ENCODE peak calls at places on chromosomes 1 and 21, in ten cellular contexts. One of them, this sample, is unnamed.

GRCh38 chr1:217472915-217473314 is 158.0 kb downstream of the GPATCH2 start:
- DNase-seq in DMS153: no peak
- DNase-seq in T follicular helper cell: no peak
- DNase-seq in RCC 7860: no peak
- DNase-seq in stimulated activated naive CD4-positive, alpha-beta T cell treated with Interleukin-2 at 50 U/mL for 16 hours: no peak
- DNase-seq in AG08396: no peak
- DNase-seq in fibroblast of lung: peak; percentile 6
- DNase-seq in NCI-H1105: no peak
- DNase-seq in GM19239: no peak
- DNase-seq in naive thymus-derived CD8-positive, alpha-beta T cell: no peak
- DNase-seq in this sample: no peak

GRCh38 chr1:204976666-204977065 is 66.3 kb upstream of the CNTN2 start:
- DNase-seq in DMS153: no peak
- DNase-seq in T follicular helper cell: no peak
- DNase-seq in RCC 7860: no peak
- DNase-seq in stimulated activated naive CD4-positive, alpha-beta T cell treated with Interleukin-2 at 50 U/mL for 16 hours: no peak
- DNase-seq in AG08396: no peak
- DNase-seq in fibroblast of lung: no peak
- DNase-seq in NCI-H1105: no peak
- DNase-seq in GM19239: no peak
- DNase-seq in naive thymus-derived CD8-positive, alpha-beta T cell: no peak
- DNase-seq in this sample: no peak

GRCh38 chr1:164772635-164773034 is 213.7 kb downstream of the PBX1 start:
- DNase-seq in DMS153: peak; percentile 84
- DNase-seq in T follicular helper cell: no peak
- DNase-seq in RCC 7860: peak; percentile 95
- DNase-seq in stimulated activated naive CD4-positive, alpha-beta T cell treated with Interleukin-2 at 50 U/mL for 16 hours: no peak
- DNase-seq in AG08396: peak; percentile 74
- DNase-seq in fibroblast of lung: peak; percentile 99
- DNase-seq in NCI-H1105: no peak
- DNase-seq in GM19239: no peak
- DNase-seq in naive thymus-derived CD8-positive, alpha-beta T cell: no peak
- DNase-seq in this sample: no peak

GRCh38 chr1:104056786-104057185 is 307.1 kb downstream of the AMY1C start:
- DNase-seq in DMS153: no peak
- DNase-seq in T follicular helper cell: no peak
- DNase-seq in RCC 7860: no peak
- DNase-seq in stimulated activated naive CD4-positive, alpha-beta T cell treated with Interleukin-2 at 50 U/mL for 16 hours: no peak
- DNase-seq in AG08396: no peak
- DNase-seq in fibroblast of lung: no peak
- DNase-seq in NCI-H1105: no peak
- DNase-seq in GM19239: no peak
- DNase-seq in naive thymus-derived CD8-positive, alpha-beta T cell: no peak
- DNase-seq in this sample: no peak

GRCh38 chr1:28062806-28063205 is 25.6 kb downstream of the EYA3 start:
- DNase-seq in DMS153: no peak
- DNase-seq in T follicular helper cell: no peak
- DNase-seq in RCC 7860: no peak
- DNase-seq in stimulated activated naive CD4-positive, alpha-beta T cell treated with Interleukin-2 at 50 U/mL for 16 hours: peak; percentile 9
- DNase-seq in AG08396: no peak
- DNase-seq in fibroblast of lung: peak; percentile 30
- DNase-seq in NCI-H1105: no peak
- DNase-seq in GM19239: no peak
- DNase-seq in naive thymus-derived CD8-positive, alpha-beta T cell: no peak
- DNase-seq in this sample: no peak

GRCh38 chr1:64581786-64582185 is 111.9 kb downstream of the CACHD1 start:
- DNase-seq in DMS153: peak; percentile 11
- DNase-seq in T follicular helper cell: no peak
- DNase-seq in RCC 7860: no peak
- DNase-seq in stimulated activated naive CD4-positive, alpha-beta T cell treated with Interleukin-2 at 50 U/mL for 16 hours: no peak
- DNase-seq in AG08396: no peak
- DNase-seq in fibroblast of lung: no peak
- DNase-seq in NCI-H1105: no peak
- DNase-seq in GM19239: no peak
- DNase-seq in naive thymus-derived CD8-positive, alpha-beta T cell: no peak
- DNase-seq in this sample: no peak

GRCh38 chr1:155254228-155254713 is 1.0 kb downstream of the ENTREP3 start:
- DNase-seq in DMS153: no peak
- DNase-seq in T follicular helper cell: no peak
- DNase-seq in RCC 7860: no peak
- DNase-seq in stimulated activated naive CD4-positive, alpha-beta T cell treated with Interleukin-2 at 50 U/mL for 16 hours: no peak
- DNase-seq in AG08396: peak; percentile 32
- DNase-seq in fibroblast of lung: no peak
- DNase-seq in NCI-H1105: no peak
- DNase-seq in GM19239: no peak
- DNase-seq in naive thymus-derived CD8-positive, alpha-beta T cell: no peak
- DNase-seq in this sample: no peak

GRCh38 chr1:54017979-54018378 is at the start of gene LDLRAD1:
- DNase-seq in DMS153: peak; percentile 13
- DNase-seq in T follicular helper cell: no peak
- DNase-seq in RCC 7860: no peak
- DNase-seq in stimulated activated naive CD4-positive, alpha-beta T cell treated with Interleukin-2 at 50 U/mL for 16 hours: no peak
- DNase-seq in AG08396: no peak
- DNase-seq in fibroblast of lung: no peak
- DNase-seq in NCI-H1105: no peak
- DNase-seq in GM19239: no peak
- DNase-seq in naive thymus-derived CD8-positive, alpha-beta T cell: no peak
- DNase-seq in this sample: no peak

GRCh38 chr1:1272341-1273151 is 1.1 kb downstream of the UBE2J2 start:
- DNase-seq in DMS153: no peak
- DNase-seq in T follicular helper cell: no peak
- DNase-seq in RCC 7860: peak; percentile 31
- DNase-seq in stimulated activated naive CD4-positive, alpha-beta T cell treated with Interleukin-2 at 50 U/mL for 16 hours: no peak
- DNase-seq in AG08396: no peak
- DNase-seq in fibroblast of lung: peak; percentile 39
- DNase-seq in NCI-H1105: no peak
- DNase-seq in GM19239: no peak
- DNase-seq in naive thymus-derived CD8-positive, alpha-beta T cell: no peak
- DNase-seq in this sample: no peak

GRCh38 chr1:77282187-77282865 is 507 bp downstream of the AK5 start:
- DNase-seq in DMS153: no peak
- DNase-seq in T follicular helper cell: peak; percentile 8
- DNase-seq in RCC 7860: no peak
- DNase-seq in stimulated activated naive CD4-positive, alpha-beta T cell treated with Interleukin-2 at 50 U/mL for 16 hours: no peak
- DNase-seq in AG08396: peak; percentile 81
- DNase-seq in fibroblast of lung: peak; percentile 22
- DNase-seq in NCI-H1105: no peak
- DNase-seq in GM19239: no peak
- DNase-seq in naive thymus-derived CD8-positive, alpha-beta T cell: no peak
- DNase-seq in this sample: peak; percentile 23

GRCh38 chr21:45439901-45440461 is 35.0 kb downstream of the COL18A1 start:
- DNase-seq in DMS153: no peak
- DNase-seq in T follicular helper cell: no peak
- DNase-seq in RCC 7860: no peak
- DNase-seq in stimulated activated naive CD4-positive, alpha-beta T cell treated with Interleukin-2 at 50 U/mL for 16 hours: no peak
- DNase-seq in AG08396: no peak
- DNase-seq in fibroblast of lung: no peak
- DNase-seq in NCI-H1105: no peak
- DNase-seq in GM19239: no peak
- DNase-seq in naive thymus-derived CD8-positive, alpha-beta T cell: no peak
- DNase-seq in this sample: no peak

GRCh38 chr1:109529895-109530456 is 9.7 kb upstream of the GPR61 start:
- DNase-seq in DMS153: no peak
- DNase-seq in T follicular helper cell: no peak
- DNase-seq in RCC 7860: no peak
- DNase-seq in stimulated activated naive CD4-positive, alpha-beta T cell treated with Interleukin-2 at 50 U/mL for 16 hours: no peak
- DNase-seq in AG08396: no peak
- DNase-seq in fibroblast of lung: no peak
- DNase-seq in NCI-H1105: peak; percentile 39
- DNase-seq in GM19239: no peak
- DNase-seq in naive thymus-derived CD8-positive, alpha-beta T cell: no peak
- DNase-seq in this sample: no peak

GRCh38 chr21:29430030-29430429 is 131.3 kb downstream of the BACH1 start:
- DNase-seq in DMS153: no peak
- DNase-seq in T follicular helper cell: no peak
- DNase-seq in RCC 7860: no peak
- DNase-seq in stimulated activated naive CD4-positive, alpha-beta T cell treated with Interleukin-2 at 50 U/mL for 16 hours: no peak
- DNase-seq in AG08396: no peak
- DNase-seq in fibroblast of lung: no peak
- DNase-seq in NCI-H1105: no peak
- DNase-seq in GM19239: no peak
- DNase-seq in naive thymus-derived CD8-positive, alpha-beta T cell: no peak
- DNase-seq in this sample: no peak

GRCh38 chr21:14716761-14717396 is 170.8 kb upstream of the SAMSN1 start:
- DNase-seq in DMS153: no peak
- DNase-seq in T follicular helper cell: no peak
- DNase-seq in RCC 7860: no peak
- DNase-seq in stimulated activated naive CD4-positive, alpha-beta T cell treated with Interleukin-2 at 50 U/mL for 16 hours: no peak
- DNase-seq in AG08396: no peak
- DNase-seq in fibroblast of lung: no peak
- DNase-seq in NCI-H1105: no peak
- DNase-seq in GM19239: no peak
- DNase-seq in naive thymus-derived CD8-positive, alpha-beta T cell: no peak
- DNase-seq in this sample: no peak

GRCh38 chr1:44008259-44008658 is 16.9 kb downstream of the CCDC24 start:
- DNase-seq in DMS153: no peak
- DNase-seq in T follicular helper cell: no peak
- DNase-seq in RCC 7860: no peak
- DNase-seq in stimulated activated naive CD4-positive, alpha-beta T cell treated with Interleukin-2 at 50 U/mL for 16 hours: no peak
- DNase-seq in AG08396: no peak
- DNase-seq in fibroblast of lung: no peak
- DNase-seq in NCI-H1105: no peak
- DNase-seq in GM19239: no peak
- DNase-seq in naive thymus-derived CD8-positive, alpha-beta T cell: no peak
- DNase-seq in this sample: no peak

GRCh38 chr1:7886346-7886745 is 33.5 kb upstream of the UTS2 start:
- DNase-seq in DMS153: peak; percentile 41
- DNase-seq in T follicular helper cell: no peak
- DNase-seq in RCC 7860: no peak
- DNase-seq in stimulated activated naive CD4-positive, alpha-beta T cell treated with Interleukin-2 at 50 U/mL for 16 hours: no peak
- DNase-seq in AG08396: no peak
- DNase-seq in fibroblast of lung: peak; percentile 78
- DNase-seq in NCI-H1105: peak; percentile 94
- DNase-seq in GM19239: no peak
- DNase-seq in naive thymus-derived CD8-positive, alpha-beta T cell: no peak
- DNase-seq in this sample: no peak

GRCh38 chr1:158177705-158178450 is 2.8 kb upstream of the CD1D start:
- DNase-seq in DMS153: peak; percentile 31
- DNase-seq in T follicular helper cell: no peak
- DNase-seq in RCC 7860: no peak
- DNase-seq in stimulated activated naive CD4-positive, alpha-beta T cell treated with Interleukin-2 at 50 U/mL for 16 hours: no peak
- DNase-seq in AG08396: peak; percentile 89
- DNase-seq in fibroblast of lung: peak; percentile 60
- DNase-seq in NCI-H1105: peak; percentile 89
- DNase-seq in GM19239: no peak
- DNase-seq in naive thymus-derived CD8-positive, alpha-beta T cell: no peak
- DNase-seq in this sample: peak; percentile 74